ENCODE peak calls at places on chromosomes 11 and 22, in six cellular contexts. Q is astrocyte, S is stomach, A is mammary epithelial cell, T is gastrocnemius medialis, L is ovary. C is an unnamed sample.

GRCh38 chr11:122632178-122632824 is 23.2 kb upstream of the UBASH3B start:
- DNase-seq in Q (no peak), L (no peak), T (no peak), S (no peak), A (peak), C (no peak)

GRCh38 chr11:62390727-62391126 is 28.1 kb upstream of the SCGB1A1 start:
- DNase-seq in S (no peak), T (no peak), L (no peak), Q (no peak), A (no peak), C (no peak)

GRCh38 chr11:130671801-130672700 is 223.6 kb downstream of the ADAMTS15 start:
- DNase-seq in L (no peak), T (peak), Q (peak), A (peak), S (peak), C (peak)

GRCh38 chr11:35237860-35238715 is 99.1 kb downstream of the CD44 start:
- DNase-seq in Q (no peak), A (no peak), L (no peak), T (peak), S (peak), C (peak)

GRCh38 chr11:91433284-91434010 is 791.2 kb upstream of the FAT3 start:
- DNase-seq in L (no peak), A (no peak), T (no peak), S (no peak), Q (peak), C (no peak)

GRCh38 chr11:4539603-4540219 is 5.3 kb upstream of the OR52M1 start:
- DNase-seq in T (no peak), A (peak), Q (no peak), S (peak), L (peak), C (peak)

GRCh38 chr22:27880778-27881394 is 38.2 kb downstream of the PITPNB start:
- DNase-seq in A (peak), S (no peak), L (no peak), Q (peak), T (no peak), C (peak)

GRCh38 chr11:116702772-116703360 is 69.9 kb downstream of the BUD13 start:
- DNase-seq in L (no peak), A (no peak), S (no peak), Q (no peak), T (no peak), C (no peak)

GRCh38 chr22:32685527-32685926 is 116.0 kb upstream of the TIMP3 start:
- DNase-seq in L (no peak), S (no peak), T (no peak), Q (no peak), A (no peak), C (no peak)

GRCh38 chr11:12818333-12819015 is 144.3 kb downstream of the TEAD1 start:
- DNase-seq in Q (peak), A (peak), L (no peak), T (no peak), S (no peak), C (peak)

GRCh38 chr11:12817681-12818332 is 143.6 kb downstream of the TEAD1 start:
- DNase-seq in A (peak), L (no peak), Q (no peak), S (no peak), T (no peak), C (no peak)

GRCh38 chr11:12813371-12814225 is 139.4 kb downstream of the TEAD1 start:
- DNase-seq in Q (peak), A (peak), S (peak), L (peak), T (peak), C (peak)

GRCh38 chr11:12815150-12815523 is 140.9 kb downstream of the TEAD1 start:
- DNase-seq in T (no peak), S (no peak), L (no peak), A (no peak), Q (no peak), C (no peak)

GRCh38 chr11:12815931-12816494 is 141.8 kb downstream of the TEAD1 start:
- DNase-seq in S (no peak), A (no peak), T (peak), L (no peak), Q (no peak), C (no peak)
- H3K4me3 ChIP-seq in S (no peak), A (no peak), T (no peak), L (no peak), Q (no peak), C (no peak)

GRCh38 chr11:75582935-75583709 is 21.1 kb downstream of the SERPINH1 start:
- DNase-seq in Q (peak), L (peak), T (no peak), S (peak), A (no peak), C (peak)

GRCh38 chr11:75585271-75585670 is 23.2 kb downstream of the SERPINH1 start:
- DNase-seq in A (no peak), S (no peak), T (no peak), Q (no peak), L (no peak), C (no peak)

GRCh38 chr11:75579841-75580240 is 17.8 kb downstream of the SERPINH1 start:
- DNase-seq in A (no peak), Q (no peak), L (no peak), T (no peak), S (no peak), C (no peak)

GRCh38 chr11:75583710-75584658 is 21.9 kb downstream of the SERPINH1 start:
- DNase-seq in A (no peak), Q (peak), T (no peak), S (peak), L (peak), C (peak)

GRCh38 chr11:75582461-75582934 is 20.4 kb downstream of the SERPINH1 start:
- DNase-seq in S (no peak), Q (no peak), A (no peak), L (no peak), T (no peak), C (no peak)
- H3K4me3 ChIP-seq in S (peak), Q (peak), A (no peak), L (peak), T (peak), C (peak)

DNA sequence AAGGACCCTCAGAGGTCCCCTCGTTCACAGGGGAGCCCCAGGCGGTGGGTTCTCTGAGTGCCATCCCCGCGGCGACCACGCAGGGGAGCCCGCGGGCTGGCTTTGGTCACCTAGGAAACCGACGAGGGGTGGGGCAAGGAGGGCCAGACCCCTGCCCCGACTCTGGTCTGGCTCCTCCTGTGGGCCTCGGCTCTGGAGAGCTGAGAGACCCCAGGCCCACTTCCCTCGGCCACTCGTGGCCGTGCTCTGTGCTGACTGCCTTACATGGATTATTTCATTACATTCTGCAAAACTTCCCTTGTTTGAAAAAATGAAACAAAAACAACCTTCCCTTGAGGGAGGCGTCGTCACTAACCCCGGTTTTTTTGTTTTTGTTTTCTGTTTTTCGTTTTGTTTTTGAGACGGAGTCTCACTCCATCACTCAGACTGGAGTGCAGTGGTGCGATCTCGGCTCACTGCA is 15.2 kb upstream of the CYTH4 start:
- DNase-seq in A (no peak), L (peak), Q (no peak), S (peak), T (no peak), C (no peak)
- H3K4me3 ChIP-seq in A (peak), L (no peak), Q (peak), S (peak), T (no peak), C (peak)

GRCh38 chr22:25747245-25747944 is 5.4 kb downstream of the MYO18B start:
- DNase-seq in A (peak), S (peak), L (no peak), T (peak), Q (peak), C (peak)
- H3K4me3 ChIP-seq in A (no peak), S (no peak), L (no peak), T (peak), Q (no peak), C (no peak)

DNA sequence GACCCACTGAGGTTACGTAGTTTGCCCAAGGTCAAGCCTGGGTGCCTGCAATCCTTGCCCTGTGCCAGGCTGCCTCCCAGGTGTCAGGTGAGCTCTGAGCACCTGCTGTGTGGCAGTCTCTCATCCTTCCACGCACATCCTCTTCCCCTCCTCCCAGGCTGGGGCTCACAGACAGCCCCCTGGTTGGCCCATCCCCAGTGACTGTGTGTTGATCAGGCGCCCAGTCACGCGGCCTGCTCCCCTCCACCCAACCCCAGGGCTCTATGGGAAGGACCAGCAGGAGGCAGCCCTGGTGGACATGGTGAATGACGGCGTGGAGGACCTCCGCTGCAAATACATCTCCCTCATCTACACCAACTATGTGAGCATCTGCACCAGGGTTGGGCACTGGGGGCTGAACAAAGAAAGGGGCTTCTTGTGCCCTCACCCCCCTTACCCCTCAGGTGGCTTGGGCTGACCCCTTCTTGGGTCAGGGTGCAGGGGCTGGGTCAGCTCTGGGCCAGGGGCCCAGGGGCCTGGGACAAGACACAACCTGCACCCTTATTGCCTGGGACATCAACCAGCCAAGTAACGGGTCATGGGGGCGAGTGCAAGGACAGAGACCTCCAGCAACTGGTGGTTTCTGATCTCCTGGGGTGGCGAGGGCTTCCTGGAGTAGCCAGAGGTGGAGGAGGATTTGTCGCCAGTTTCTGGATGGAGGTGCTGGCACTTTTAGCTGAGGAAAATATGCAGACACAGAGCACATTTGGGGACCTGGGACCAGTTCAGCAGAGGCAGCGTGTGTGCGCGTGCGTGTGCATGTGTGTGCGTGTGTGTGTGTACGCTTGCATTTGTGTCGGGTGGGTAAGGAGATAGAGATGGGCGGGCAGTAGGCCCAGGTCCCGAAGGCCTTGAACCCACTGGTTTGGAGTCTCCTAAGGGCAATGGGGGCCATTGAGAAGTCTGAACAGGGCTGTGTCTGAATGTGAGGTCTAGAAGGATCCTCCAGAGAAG is 1.6 kb downstream of the GSTP1 start:
- DNase-seq in S (no peak), Q (no peak), A (no peak), L (peak), T (no peak), C (no peak)
- H3K4me3 ChIP-seq in S (peak), Q (peak), A (peak), L (peak), T (peak), C (peak)

C was measured in fibroblast of pulmonary artery.